ENCODE peak calls at places on chromosomes 13 and 19, in seven cellular contexts. I, C, Z, L, O, N and A are unnamed samples.

GRCh38 chr13:28658796-28659610 is at the start of gene POMP:
- DNase-seq in I (peak), C (peak), Z (peak), L (peak), O (peak), N (peak), A (peak)

GRCh38 chr19:4596033-4596904 is 36.8 kb upstream of the SEMA6B start:
- DNase-seq in I (no peak), C (no peak), Z (no peak), L (no peak), O (no peak), N (peak), A (peak)

GRCh38 chr19:54017266-54017665 is 25.8 kb downstream of the CACNG6 start:
- DNase-seq in I (peak), C (peak), Z (no peak), L (no peak), O (peak), N (no peak), A (no peak)

GRCh38 chr13:40190656-40191100 is 475.8 kb downstream of the FOXO1 start:
- DNase-seq in I (peak), C (peak), Z (peak), L (no peak), O (peak), N (no peak), A (no peak)

GRCh38 chr13:92900455-92900854 is 326.2 kb upstream of the GPC6 start:
- DNase-seq in I (peak), C (no peak), Z (no peak), L (no peak), O (no peak), N (no peak), A (no peak)

GRCh38 chr13:98451676-98452105 is 125.2 kb downstream of the STK24 start:
- DNase-seq in I (no peak), C (peak), Z (no peak), L (no peak), O (no peak), N (no peak), A (no peak)

GRCh38 chr13:75399168-75399878 is 82.6 kb downstream of the TBC1D4 start:
- DNase-seq in I (no peak), C (no peak), Z (no peak), L (no peak), O (no peak), N (no peak), A (peak)

GRCh38 chr19:54168174-54168917 is 4.6 kb downstream of the TMC4 start:
- DNase-seq in I (peak), C (peak), Z (peak), L (peak), O (peak), N (peak), A (peak)

GRCh38 chr19:1671716-1672037 is 19.3 kb upstream of the TCF3 start:
- DNase-seq in I (no peak), C (no peak), Z (no peak), L (no peak), O (no peak), N (peak), A (no peak)

GRCh38 chr19:1864480-1865171 is 1.2 kb upstream of the KLF16 start:
- DNase-seq in I (peak), C (peak), Z (peak), L (peak), O (peak), N (peak), A (peak)

GRCh38 chr19:12871681-12872080 is 9.6 kb downstream of the DNASE2 start:
- DNase-seq in I (no peak), C (no peak), Z (no peak), L (no peak), O (no peak), N (no peak), A (no peak)

GRCh38 chr13:49690990-49691886 is at the start of gene EBPL:
- DNase-seq in I (peak), C (peak), Z (peak), L (peak), O (peak), N (peak), A (peak)

GRCh38 chr19:44746946-44747738 is 1.4 kb upstream of the BCL3 start:
- DNase-seq in I (peak), C (peak), Z (peak), L (peak), O (peak), N (peak), A (peak)

GRCh38 chr19:38049105-38049649 is 142.2 kb downstream of the SIPA1L3 start:
- DNase-seq in I (peak), C (no peak), Z (no peak), L (no peak), O (no peak), N (no peak), A (no peak)

GRCh38 chr19:45630463-45630862 is 8.7 kb downstream of the EML2 start:
- DNase-seq in I (peak), C (peak), Z (no peak), L (no peak), O (peak), N (no peak), A (peak)

GRCh38 chr19:49210108-49210900 is 52.7 kb downstream of the TRPM4 start:
- DNase-seq in I (peak), C (no peak), Z (peak), L (peak), O (peak), N (peak), A (peak)

GRCh38 chr19:16301999-16302694 is 22.5 kb upstream of the KLF2 start:
- DNase-seq in I (no peak), C (peak), Z (no peak), L (no peak), O (no peak), N (no peak), A (no peak)

GRCh38 chr13:111528513-111528912 is 208.1 kb downstream of the TEX29 start:
- DNase-seq in I (no peak), C (no peak), Z (no peak), L (no peak), O (no peak), N (no peak), A (no peak)

GRCh38 chr19:45901432-45901903 is 945 bp downstream of the MYPOP start:
- DNase-seq in I (peak), C (peak), Z (no peak), L (no peak), O (peak), N (peak), A (peak)

GRCh38 chr13:42981853-42982252 is 10.2 kb downstream of the EPSTI1 start:
- DNase-seq in I (no peak), C (no peak), Z (no peak), L (no peak), O (peak), N (no peak), A (peak)

GRCh38 chr13:26246154-26246553 is 7.8 kb upstream of the CDK8 start:
- DNase-seq in I (peak), C (peak), Z (no peak), L (no peak), O (peak), N (no peak), A (no peak)

GRCh38 chr13:30047154-30047874 is 196.9 kb upstream of the UBL3 start:
- DNase-seq in I (no peak), C (peak), Z (no peak), L (peak), O (no peak), N (no peak), A (no peak)

GRCh38 chr13:66774046-66774445 is 456.1 kb downstream of the PCDH9 start:
- DNase-seq in I (no peak), C (no peak), Z (no peak), L (no peak), O (no peak), N (no peak), A (no peak)

GRCh38 chr13:33721719-33722118 is 96.2 kb upstream of the RFC3 start:
- DNase-seq in I (peak), C (peak), Z (no peak), L (no peak), O (no peak), N (no peak), A (peak)

GRCh38 chr19:21767065-21767800 is at the start of gene ZNF100:
- DNase-seq in I (peak), C (peak), Z (peak), L (peak), O (peak), N (peak), A (peak)

GRCh38 chr19:51187395-51188226 is 37.3 kb upstream of the CD33 start:
- DNase-seq in I (no peak), C (no peak), Z (no peak), L (no peak), O (no peak), N (no peak), A (no peak)

GRCh38 chr19:41637484-41637883 is 10.6 kb upstream of the CEACAM4 start:
- DNase-seq in I (no peak), C (no peak), Z (no peak), L (no peak), O (no peak), N (peak), A (no peak)

GRCh38 chr19:38263696-38264485 is 482 bp upstream of the SPINT2 start:
- DNase-seq in I (peak), C (peak), Z (no peak), L (no peak), O (peak), N (peak), A (peak)

GRCh38 chr13:106274551-106275208 is 260.8 kb downstream of the EFNB2 start:
- DNase-seq in I (no peak), C (no peak), Z (no peak), L (no peak), O (no peak), N (no peak), A (no peak)

GRCh38 chr13:80189889-80190597 is 150.9 kb downstream of the SPRY2 start:
- DNase-seq in I (no peak), C (no peak), Z (no peak), L (no peak), O (no peak), N (no peak), A (no peak)

GRCh38 chr13:31045621-31046081 is 113.2 kb downstream of the TEX26 start:
- DNase-seq in I (peak), C (peak), Z (no peak), L (no peak), O (peak), N (no peak), A (peak)

GRCh38 chr19:30743702-30744101 is 371.5 kb downstream of the ZNF536 start:
- DNase-seq in I (no peak), C (no peak), Z (no peak), L (peak), O (no peak), N (no peak), A (no peak)

GRCh38 chr13:29849071-29849541 is 1.3 kb downstream of the UBL3 start:
- DNase-seq in I (peak), C (peak), Z (no peak), L (no peak), O (peak), N (no peak), A (peak)

GRCh38 chr13:24678151-24678550 is 2.1 kb upstream of the ATP12A start:
- DNase-seq in I (no peak), C (no peak), Z (no peak), L (no peak), O (no peak), N (no peak), A (no peak)

GRCh38 chr19:17398902-17399527 is 5.0 kb upstream of the CCDC194 start:
- DNase-seq in I (no peak), C (no peak), Z (no peak), L (no peak), O (peak), N (no peak), A (no peak)

GRCh38 chr13:51519839-51520238 is 64.4 kb upstream of the WDFY2 start:
- DNase-seq in I (no peak), C (peak), Z (no peak), L (no peak), O (no peak), N (no peak), A (peak)

GRCh38 chr19:46784262-46785053 is 3.9 kb downstream of the SLC1A5 start:
- DNase-seq in I (peak), C (peak), Z (peak), L (peak), O (peak), N (peak), A (peak)

GRCh38 chr19:47107201-47107952 is 6.2 kb downstream of the ZC3H4 start:
- DNase-seq in I (no peak), C (peak), Z (no peak), L (no peak), O (no peak), N (no peak), A (no peak)

GRCh38 chr19:39014037-39014436 is 18.3 kb downstream of the FBXO27 start:
- DNase-seq in I (no peak), C (no peak), Z (no peak), L (no peak), O (no peak), N (no peak), A (no peak)

GRCh38 chr19:8466018-8466417 is 21.2 kb downstream of the HNRNPM start:
- DNase-seq in I (peak), C (peak), Z (no peak), L (no peak), O (no peak), N (no peak), A (no peak)
- H4K8ac ChIP-seq in I (no peak), C (no peak), Z (no peak), L (no peak), O (no peak), N (no peak), A (no peak)

GRCh38 chr19:7199613-7200533 is 94.3 kb downstream of the INSR start:
- DNase-seq in I (peak), C (peak), Z (no peak), L (no peak), O (peak), N (no peak), A (no peak)

GRCh38 chr19:7197169-7197759 is 97.0 kb downstream of the INSR start:
- DNase-seq in I (peak), C (peak), Z (peak), L (peak), O (peak), N (peak), A (peak)

GRCh38 chr19:7200739-7201138 is 93.5 kb downstream of the INSR start:
- DNase-seq in I (no peak), C (no peak), Z (no peak), L (no peak), O (no peak), N (no peak), A (no peak)

GRCh38 chr19:7196721-7197168 is 97.5 kb downstream of the INSR start:
- DNase-seq in I (no peak), C (no peak), Z (no peak), L (no peak), O (no peak), N (no peak), A (peak)

DNA sequence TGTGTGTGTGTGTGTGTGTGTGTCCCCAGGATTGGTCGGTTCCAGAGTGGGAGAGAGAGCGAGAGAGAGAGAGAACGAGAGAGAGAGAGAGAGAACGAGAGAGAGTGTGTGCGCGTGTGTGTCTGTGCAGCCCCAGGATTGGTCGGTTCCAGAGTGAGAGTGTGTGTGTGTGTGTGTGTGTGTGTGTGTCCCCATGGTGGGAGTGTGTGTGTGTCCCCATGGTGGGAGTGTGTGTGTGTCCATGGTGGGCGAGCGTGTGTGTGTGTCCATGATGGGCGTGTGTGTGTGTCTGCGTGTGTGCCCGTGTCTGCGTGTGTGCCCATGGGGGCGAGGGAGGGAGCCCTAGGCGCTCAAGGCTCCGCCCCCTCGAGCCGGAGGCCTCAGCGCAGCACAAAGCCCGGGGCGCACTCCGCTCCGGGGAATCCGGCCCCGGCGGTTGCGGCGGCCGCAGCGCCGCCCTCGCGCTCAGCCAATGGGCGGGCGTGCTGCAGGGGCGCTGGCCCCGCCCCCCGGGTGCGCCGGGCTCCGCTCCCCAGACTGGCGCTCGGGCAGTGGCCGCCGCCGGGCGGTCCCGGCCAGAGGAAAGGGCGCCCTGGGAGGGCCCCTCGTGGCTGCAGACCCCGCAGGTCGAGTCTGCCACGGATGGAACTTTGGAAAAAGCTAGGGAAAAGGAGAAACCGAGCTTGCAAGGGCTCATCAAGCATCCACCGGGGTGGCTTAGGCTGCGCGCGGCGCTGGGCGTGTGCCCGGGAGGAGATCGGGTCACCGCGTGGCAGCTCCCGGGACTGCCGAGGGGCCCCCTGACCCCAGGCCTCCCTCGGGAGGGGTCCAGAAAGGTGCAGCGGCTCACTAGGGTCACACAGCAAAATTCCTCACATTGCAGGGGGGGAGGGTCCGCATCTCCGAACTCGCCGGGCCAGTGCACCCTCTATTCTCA is 96.2 kb downstream of the INSR start:
- DNase-seq in I (peak), C (peak), Z (peak), L (peak), O (peak), N (peak), A (peak)
- H4K8ac ChIP-seq in I (peak), C (peak), Z (no peak), L (peak), O (no peak), N (no peak), A (peak)

GRCh38 chr19:58555920-58556632 is 1.2 kb upstream of the CHMP2A start:
- DNase-seq in I (no peak), C (no peak), Z (no peak), L (no peak), O (no peak), N (no peak), A (no peak)

GRCh38 chr19:58558066-58558622 is at the start of gene UBE2M:
- DNase-seq in I (peak), C (no peak), Z (no peak), L (no peak), O (peak), N (peak), A (peak)

GRCh38 chr19:58557253-58558065 is 952 bp downstream of the UBE2M start:
- DNase-seq in I (no peak), C (no peak), Z (no peak), L (no peak), O (no peak), N (no peak), A (no peak)

GRCh38 chr19:58555369-58555885 is 522 bp upstream of the CHMP2A start:
- DNase-seq in I (no peak), C (no peak), Z (no peak), L (no peak), O (no peak), N (no peak), A (no peak)

GRCh38 chr19:58556633-58557252 is 1.7 kb downstream of the UBE2M start:
- DNase-seq in I (no peak), C (no peak), Z (no peak), L (no peak), O (no peak), N (no peak), A (no peak)
- H4K8ac ChIP-seq in I (no peak), C (no peak), Z (no peak), L (peak), O (no peak), N (no peak), A (no peak)

GRCh38 chr19:28558783-28559182 is 654.2 kb downstream of the UQCRFS1 start:
- DNase-seq in I (no peak), C (no peak), Z (no peak), L (no peak), O (no peak), N (no peak), A (no peak)
- H4K8ac ChIP-seq in I (no peak), C (no peak), Z (no peak), L (no peak), O (no peak), N (no peak), A (no peak)

GRCh38 chr19:28171983-28172382 is 1041.0 kb downstream of the UQCRFS1 start:
- DNase-seq in I (no peak), C (no peak), Z (no peak), L (no peak), O (no peak), N (no peak), A (no peak)

GRCh38 chr19:28166025-28166424 is 1046.9 kb downstream of the UQCRFS1 start:
- DNase-seq in I (no peak), C (no peak), Z (no peak), L (no peak), O (no peak), N (no peak), A (no peak)

GRCh38 chr19:28169168-28169862 is 1043.6 kb downstream of the UQCRFS1 start:
- DNase-seq in I (no peak), C (no peak), Z (peak), L (peak), O (peak), N (peak), A (no peak)

GRCh38 chr19:28170066-28170465 is 1042.9 kb downstream of the UQCRFS1 start:
- DNase-seq in I (no peak), C (no peak), Z (no peak), L (no peak), O (no peak), N (no peak), A (no peak)

DNA sequence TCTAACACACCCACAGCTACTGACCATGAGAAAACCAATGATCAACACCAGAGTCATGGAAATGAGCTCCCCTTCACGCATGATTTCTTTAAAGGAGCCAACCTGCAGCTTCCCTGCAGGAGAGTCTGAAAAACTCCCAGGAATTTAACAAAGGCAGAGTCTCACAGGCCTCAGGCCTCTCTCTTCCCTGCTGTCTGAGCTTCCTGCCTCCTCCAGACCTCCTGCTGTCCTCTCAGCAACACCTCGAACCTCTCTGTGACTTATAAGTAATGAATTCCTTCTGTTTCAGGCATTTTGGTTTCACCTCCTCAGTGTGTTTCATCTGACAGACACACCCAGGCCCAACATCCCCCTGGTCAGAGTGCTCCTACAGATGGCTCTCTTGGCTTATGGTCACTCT is 1044.4 kb downstream of the UQCRFS1 start:
- DNase-seq in I (no peak), C (no peak), Z (peak), L (peak), O (peak), N (peak), A (no peak)
- H4K8ac ChIP-seq in I (no peak), C (no peak), Z (no peak), L (no peak), O (no peak), N (no peak), A (peak)

GRCh38 chr19:34503546-34504272 is 22.2 kb downstream of the WTIP start:
- DNase-seq in I (no peak), C (no peak), Z (no peak), L (peak), O (no peak), N (no peak), A (no peak)

GRCh38 chr19:34502582-34503545 is 21.3 kb downstream of the WTIP start:
- DNase-seq in I (peak), C (peak), Z (no peak), L (peak), O (no peak), N (no peak), A (no peak)

GRCh38 chr19:34505321-34506025 is 23.9 kb downstream of the WTIP start:
- DNase-seq in I (no peak), C (no peak), Z (no peak), L (peak), O (no peak), N (no peak), A (no peak)

GRCh38 chr19:34504809-34505291 is 23.3 kb downstream of the WTIP start:
- DNase-seq in I (no peak), C (no peak), Z (no peak), L (no peak), O (no peak), N (no peak), A (no peak)

GRCh38 chr19:34504273-34504808 is 22.8 kb downstream of the WTIP start:
- DNase-seq in I (no peak), C (no peak), Z (no peak), L (no peak), O (no peak), N (no peak), A (no peak)
- H4K8ac ChIP-seq in I (no peak), C (no peak), Z (peak), L (no peak), O (no peak), N (no peak), A (no peak)